ENCODE peak calls at places on chromosomes 4 and X, in seven cellular contexts. One of them, this sample, is unnamed.

GRCh38 chrX:150478496-150479492 is 89.6 kb upstream of the MTM1 start:
- DNase-seq in lung: no peak
- DNase-seq in fibroblast of lung: no peak
- DNase-seq in A549: no peak
- DNase-seq in DND-41: no peak
- DNase-seq in RWPE2: no peak
- DNase-seq in endothelial cell: no peak
- DNase-seq in this sample: no peak

GRCh38 chr4:1511441-1512041 is 105.3 kb upstream of the NKX1-1 start:
- DNase-seq in DND-41: no peak
- DNase-seq in RWPE2: no peak
- DNase-seq in A549: peak
- DNase-seq in endothelial cell: no peak
- DNase-seq in lung: no peak
- DNase-seq in fibroblast of lung: peak
- DNase-seq in this sample: no peak

GRCh38 chrX:154093965-154094364 is 3.6 kb downstream of the MECP2 start:
- DNase-seq in DND-41: no peak
- DNase-seq in lung: no peak
- DNase-seq in endothelial cell: no peak
- DNase-seq in RWPE2: no peak
- DNase-seq in A549: no peak
- DNase-seq in fibroblast of lung: no peak
- DNase-seq in this sample: no peak

GRCh38 chrX:48747415-48748026 is 14.0 kb upstream of the GLOD5 start:
- DNase-seq in A549: no peak
- DNase-seq in fibroblast of lung: no peak
- DNase-seq in endothelial cell: no peak
- DNase-seq in RWPE2: no peak
- DNase-seq in lung: no peak
- DNase-seq in DND-41: no peak
- DNase-seq in this sample: no peak

GRCh38 chr4:165580379-165580905 is 201.6 kb downstream of the CPE start:
- DNase-seq in DND-41: no peak
- DNase-seq in endothelial cell: no peak
- DNase-seq in RWPE2: peak
- DNase-seq in fibroblast of lung: peak
- DNase-seq in lung: no peak
- DNase-seq in A549: no peak
- DNase-seq in this sample: no peak

GRCh38 chrX:95056901-95057300 is 1382.9 kb downstream of the FAM133A start:
- DNase-seq in DND-41: no peak
- DNase-seq in lung: no peak
- DNase-seq in A549: no peak
- DNase-seq in endothelial cell: no peak
- DNase-seq in fibroblast of lung: peak
- DNase-seq in RWPE2: no peak
- DNase-seq in this sample: no peak

GRCh38 chr4:105637409-105638258 is 70.9 kb downstream of the INTS12 start:
- DNase-seq in DND-41: peak
- DNase-seq in fibroblast of lung: peak
- DNase-seq in lung: peak
- DNase-seq in A549: no peak
- DNase-seq in endothelial cell: no peak
- DNase-seq in RWPE2: no peak
- DNase-seq in this sample: no peak

GRCh38 chr4:147103403-147103946 is 157.8 kb upstream of the TTC29 start:
- DNase-seq in RWPE2: no peak
- DNase-seq in A549: peak
- DNase-seq in endothelial cell: no peak
- DNase-seq in lung: no peak
- DNase-seq in DND-41: no peak
- DNase-seq in fibroblast of lung: peak
- DNase-seq in this sample: no peak

GRCh38 chr4:46385235-46385634 is 4.7 kb downstream of the GABRA2 start:
- DNase-seq in lung: no peak
- DNase-seq in DND-41: no peak
- DNase-seq in A549: no peak
- DNase-seq in RWPE2: no peak
- DNase-seq in endothelial cell: no peak
- DNase-seq in fibroblast of lung: no peak
- DNase-seq in this sample: no peak

GRCh38 chrX:15877380-15877779 is 22.8 kb upstream of the AP1S2 start:
- DNase-seq in A549: no peak
- DNase-seq in lung: no peak
- DNase-seq in fibroblast of lung: peak
- DNase-seq in endothelial cell: no peak
- DNase-seq in DND-41: no peak
- DNase-seq in RWPE2: no peak
- DNase-seq in this sample: no peak

GRCh38 chrX:40660381-40660780 is 13.0 kb upstream of the CXorf38 start:
- DNase-seq in DND-41: no peak
- DNase-seq in RWPE2: no peak
- DNase-seq in fibroblast of lung: no peak
- DNase-seq in lung: no peak
- DNase-seq in A549: no peak
- DNase-seq in endothelial cell: no peak
- DNase-seq in this sample: no peak

GRCh38 chrX:49627030-49627777 is 28.4 kb downstream of the GAGE1 start:
- DNase-seq in RWPE2: no peak
- DNase-seq in DND-41: no peak
- DNase-seq in fibroblast of lung: no peak
- DNase-seq in A549: peak
- DNase-seq in lung: no peak
- DNase-seq in endothelial cell: no peak
- DNase-seq in this sample: no peak

GRCh38 chrX:121084903-121085611 is 37.6 kb downstream of the GLUD2 start:
- DNase-seq in fibroblast of lung: no peak
- DNase-seq in lung: no peak
- DNase-seq in A549: no peak
- DNase-seq in endothelial cell: no peak
- DNase-seq in RWPE2: no peak
- DNase-seq in DND-41: no peak
- DNase-seq in this sample: no peak

GRCh38 chrX:132491191-132491590 is 2.4 kb upstream of the MBNL3 start:
- DNase-seq in A549: no peak
- DNase-seq in endothelial cell: no peak
- DNase-seq in RWPE2: no peak
- DNase-seq in fibroblast of lung: no peak
- DNase-seq in DND-41: peak
- DNase-seq in lung: no peak
- DNase-seq in this sample: no peak

GRCh38 chrX:7552758-7553157 is 290.2 kb upstream of the VCX start:
- DNase-seq in RWPE2: no peak
- DNase-seq in A549: no peak
- DNase-seq in fibroblast of lung: no peak
- DNase-seq in lung: no peak
- DNase-seq in DND-41: no peak
- DNase-seq in endothelial cell: no peak
- DNase-seq in this sample: no peak
- TF ChIP-seq CTCF in RWPE2: no peak
- TF ChIP-seq CTCF in A549: no peak
- TF ChIP-seq CTCF in fibroblast of lung: no peak
- TF ChIP-seq CTCF in lung: no peak
- TF ChIP-seq CTCF in DND-41: peak
- TF ChIP-seq CTCF in endothelial cell: no peak
- TF ChIP-seq CTCF in this sample: peak

DNA sequence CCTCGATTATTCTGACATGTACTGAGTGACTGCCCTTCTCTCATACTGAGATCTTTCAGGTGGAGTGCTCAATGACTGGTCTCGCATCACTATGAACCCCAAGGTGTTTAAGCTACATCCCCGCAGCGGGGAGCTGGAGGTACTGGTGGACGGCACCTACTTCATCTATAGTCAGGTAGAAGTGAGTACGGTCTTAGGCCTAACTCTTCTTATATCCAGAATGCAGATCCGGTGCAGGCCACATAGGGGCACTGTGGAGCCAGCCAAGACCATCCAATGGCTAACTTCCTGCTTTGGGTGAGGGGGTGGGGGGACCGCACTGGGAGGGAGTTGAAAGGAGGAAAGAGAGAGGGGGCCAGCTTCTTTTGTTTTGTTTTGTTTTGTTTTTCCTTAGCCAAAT is 16.4 kb downstream of the AWAT2 start:
- DNase-seq in endothelial cell: peak
- DNase-seq in RWPE2: no peak
- DNase-seq in lung: no peak
- DNase-seq in fibroblast of lung: peak
- DNase-seq in A549: peak
- DNase-seq in DND-41: peak
- DNase-seq in this sample: peak
- TF ChIP-seq CTCF in endothelial cell: peak
- TF ChIP-seq CTCF in RWPE2: peak
- TF ChIP-seq CTCF in lung: peak
- TF ChIP-seq CTCF in fibroblast of lung: peak
- TF ChIP-seq CTCF in A549: peak
- TF ChIP-seq CTCF in DND-41: peak
- TF ChIP-seq CTCF in this sample: peak

GRCh38 chr4:6765703-6766102 is 16.8 kb upstream of the KIAA0232 start:
- DNase-seq in A549: no peak
- DNase-seq in DND-41: no peak
- DNase-seq in lung: no peak
- DNase-seq in endothelial cell: no peak
- DNase-seq in fibroblast of lung: no peak
- DNase-seq in RWPE2: no peak
- DNase-seq in this sample: no peak

GRCh38 chr4:6762244-6762615 is 20.3 kb upstream of the KIAA0232 start:
- DNase-seq in lung: no peak
- DNase-seq in fibroblast of lung: no peak
- DNase-seq in DND-41: no peak
- DNase-seq in endothelial cell: no peak
- DNase-seq in RWPE2: peak
- DNase-seq in A549: no peak
- DNase-seq in this sample: no peak

GRCh38 chr4:6761540-6762243 is 20.8 kb upstream of the KIAA0232 start:
- DNase-seq in RWPE2: peak
- DNase-seq in A549: no peak
- DNase-seq in lung: no peak
- DNase-seq in endothelial cell: no peak
- DNase-seq in DND-41: peak
- DNase-seq in fibroblast of lung: no peak
- DNase-seq in this sample: peak

GRCh38 chr4:6764976-6765620 is 17.4 kb upstream of the KIAA0232 start:
- DNase-seq in fibroblast of lung: no peak
- DNase-seq in lung: no peak
- DNase-seq in endothelial cell: no peak
- DNase-seq in RWPE2: no peak
- DNase-seq in A549: no peak
- DNase-seq in DND-41: no peak
- DNase-seq in this sample: no peak

GRCh38 chr4:6763330-6763851 is 19.1 kb upstream of the KIAA0232 start:
- DNase-seq in RWPE2: peak
- DNase-seq in fibroblast of lung: no peak
- DNase-seq in lung: no peak
- DNase-seq in DND-41: no peak
- DNase-seq in endothelial cell: no peak
- DNase-seq in A549: no peak
- DNase-seq in this sample: no peak
- TF ChIP-seq CTCF in RWPE2: peak
- TF ChIP-seq CTCF in fibroblast of lung: no peak
- TF ChIP-seq CTCF in lung: no peak
- TF ChIP-seq CTCF in DND-41: no peak
- TF ChIP-seq CTCF in endothelial cell: no peak
- TF ChIP-seq CTCF in A549: no peak
- TF ChIP-seq CTCF in this sample: peak

GRCh38 chrX:109373468-109373867 is 108.4 kb downstream of the GUCY2F start:
- DNase-seq in lung: no peak
- DNase-seq in endothelial cell: no peak
- DNase-seq in RWPE2: no peak
- DNase-seq in DND-41: no peak
- DNase-seq in fibroblast of lung: no peak
- DNase-seq in A549: no peak
- DNase-seq in this sample: no peak

GRCh38 chrX:109374276-109374960 is 107.5 kb downstream of the GUCY2F start:
- DNase-seq in endothelial cell: no peak
- DNase-seq in lung: no peak
- DNase-seq in DND-41: no peak
- DNase-seq in RWPE2: no peak
- DNase-seq in fibroblast of lung: no peak
- DNase-seq in A549: no peak
- DNase-seq in this sample: no peak

GRCh38 chrX:109372716-109373115 is 109.2 kb downstream of the GUCY2F start:
- DNase-seq in DND-41: no peak
- DNase-seq in A549: no peak
- DNase-seq in fibroblast of lung: no peak
- DNase-seq in lung: no peak
- DNase-seq in RWPE2: no peak
- DNase-seq in endothelial cell: no peak
- DNase-seq in this sample: no peak
- TF ChIP-seq CTCF in DND-41: no peak
- TF ChIP-seq CTCF in A549: no peak
- TF ChIP-seq CTCF in fibroblast of lung: no peak
- TF ChIP-seq CTCF in lung: no peak
- TF ChIP-seq CTCF in RWPE2: no peak
- TF ChIP-seq CTCF in endothelial cell: no peak
- TF ChIP-seq CTCF in this sample: no peak

DNA sequence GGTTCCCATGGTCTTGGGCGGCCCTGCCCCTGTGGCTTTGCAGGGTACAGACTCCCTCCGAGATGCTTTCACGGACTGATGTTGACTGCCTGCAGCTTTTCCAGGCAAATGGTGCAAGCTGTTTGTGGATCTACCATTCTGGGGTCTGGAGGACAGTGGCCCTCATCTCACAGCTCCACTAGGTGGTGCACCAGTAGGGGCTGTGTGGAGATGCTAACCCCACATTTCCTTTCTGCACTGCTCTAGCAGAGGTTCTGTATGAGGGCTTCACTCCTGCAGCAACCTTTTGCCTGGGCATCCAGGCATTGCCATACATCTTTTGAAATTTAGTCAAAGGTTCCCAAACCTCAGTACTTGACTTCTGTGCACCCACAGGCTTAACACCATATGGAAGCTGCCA is 176.1 kb downstream of the DCAF12L1 start:
- DNase-seq in DND-41: no peak
- DNase-seq in fibroblast of lung: no peak
- DNase-seq in RWPE2: no peak
- DNase-seq in lung: no peak
- DNase-seq in endothelial cell: no peak
- DNase-seq in A549: no peak
- DNase-seq in this sample: no peak
- TF ChIP-seq CTCF in DND-41: no peak
- TF ChIP-seq CTCF in fibroblast of lung: no peak
- TF ChIP-seq CTCF in RWPE2: no peak
- TF ChIP-seq CTCF in lung: no peak
- TF ChIP-seq CTCF in endothelial cell: no peak
- TF ChIP-seq CTCF in A549: no peak
- TF ChIP-seq CTCF in this sample: no peak

DNA sequence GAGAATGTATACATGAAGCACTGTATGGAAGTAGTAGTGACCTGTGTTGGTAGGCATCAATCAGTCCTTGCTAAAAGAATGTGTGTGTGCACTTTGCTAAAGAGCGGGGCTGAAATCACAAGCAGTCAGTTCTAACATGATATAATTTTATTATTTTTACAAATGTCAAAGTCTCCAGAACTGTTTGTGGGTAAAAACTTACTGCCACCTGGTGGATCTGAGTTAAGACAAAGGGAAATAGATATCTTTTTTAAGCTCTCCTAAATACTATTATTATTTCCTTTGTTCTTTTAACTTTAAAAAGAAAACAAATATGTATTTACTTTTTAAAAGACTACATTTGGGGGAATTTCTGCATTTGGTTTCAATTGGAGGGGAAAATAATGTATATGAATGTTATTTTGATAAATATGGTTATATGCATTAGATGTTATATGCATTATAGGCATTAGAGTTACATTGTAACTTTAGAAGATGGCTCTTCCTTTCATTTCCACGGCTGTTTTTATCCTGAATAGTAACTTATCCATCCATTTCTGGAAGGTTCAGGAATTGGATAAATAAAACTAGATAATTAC is 7.8 kb upstream of the CLOCK start:
- DNase-seq in A549: peak
- DNase-seq in endothelial cell: no peak
- DNase-seq in DND-41: no peak
- DNase-seq in RWPE2: no peak
- DNase-seq in lung: no peak
- DNase-seq in fibroblast of lung: peak
- DNase-seq in this sample: no peak
- TF ChIP-seq CTCF in A549: peak
- TF ChIP-seq CTCF in endothelial cell: no peak
- TF ChIP-seq CTCF in DND-41: peak
- TF ChIP-seq CTCF in RWPE2: peak
- TF ChIP-seq CTCF in lung: no peak
- TF ChIP-seq CTCF in fibroblast of lung: peak
- TF ChIP-seq CTCF in this sample: no peak